ENCODE peak calls at places on chromosome 7, in seven cellular contexts. One of them, this sample, is unnamed.

GRCh38 chr7:132176719-132177118 is 399.6 kb downstream of the PLXNA4 start:
- DNase-seq in fibroblast of mammary gland: no peak
- DNase-seq in AG04450: no peak
- DNase-seq in brain microvascular endothelial cell: no peak
- DNase-seq in PC-9: no peak
- DNase-seq in kidney: no peak
- DNase-seq in CD4-positive, CD25-positive, alpha-beta regulatory T cell: no peak
- DNase-seq in this sample: no peak

GRCh38 chr7:34939175-34939574 is 98.1 kb downstream of the DPY19L1 start:
- DNase-seq in AG04450: peak
- DNase-seq in kidney: no peak
- DNase-seq in PC-9: no peak
- DNase-seq in CD4-positive, CD25-positive, alpha-beta regulatory T cell: no peak
- DNase-seq in brain microvascular endothelial cell: peak
- DNase-seq in fibroblast of mammary gland: peak
- DNase-seq in this sample: no peak

GRCh38 chr7:24706211-24707165 is 50.8 kb downstream of the GSDME start:
- DNase-seq in AG04450: no peak
- DNase-seq in CD4-positive, CD25-positive, alpha-beta regulatory T cell: no peak
- DNase-seq in brain microvascular endothelial cell: no peak
- DNase-seq in fibroblast of mammary gland: no peak
- DNase-seq in PC-9: no peak
- DNase-seq in kidney: no peak
- DNase-seq in this sample: no peak

GRCh38 chr7:47325337-47325736 is 256.6 kb downstream of the TNS3 start:
- DNase-seq in kidney: no peak
- DNase-seq in AG04450: no peak
- DNase-seq in brain microvascular endothelial cell: no peak
- DNase-seq in PC-9: no peak
- DNase-seq in CD4-positive, CD25-positive, alpha-beta regulatory T cell: no peak
- DNase-seq in fibroblast of mammary gland: no peak
- DNase-seq in this sample: no peak

GRCh38 chr7:103902917-103903316 is 86.5 kb downstream of the RELN start:
- DNase-seq in kidney: no peak
- DNase-seq in brain microvascular endothelial cell: no peak
- DNase-seq in CD4-positive, CD25-positive, alpha-beta regulatory T cell: no peak
- DNase-seq in PC-9: no peak
- DNase-seq in fibroblast of mammary gland: no peak
- DNase-seq in AG04450: no peak
- DNase-seq in this sample: no peak

GRCh38 chr7:32347244-32347828 is 142.8 kb downstream of the LSM5 start:
- DNase-seq in AG04450: no peak
- DNase-seq in PC-9: peak
- DNase-seq in fibroblast of mammary gland: peak
- DNase-seq in CD4-positive, CD25-positive, alpha-beta regulatory T cell: no peak
- DNase-seq in kidney: no peak
- DNase-seq in brain microvascular endothelial cell: peak
- DNase-seq in this sample: no peak

GRCh38 chr7:1536768-1537630 is 6.5 kb downstream of the MAFK start:
- DNase-seq in AG04450: peak
- DNase-seq in brain microvascular endothelial cell: peak
- DNase-seq in fibroblast of mammary gland: peak
- DNase-seq in kidney: peak
- DNase-seq in CD4-positive, CD25-positive, alpha-beta regulatory T cell: no peak
- DNase-seq in PC-9: peak
- DNase-seq in this sample: no peak

GRCh38 chr7:2537981-2538851 is 17.1 kb downstream of the BRAT1 start:
- DNase-seq in AG04450: no peak
- DNase-seq in fibroblast of mammary gland: no peak
- DNase-seq in brain microvascular endothelial cell: no peak
- DNase-seq in kidney: peak
- DNase-seq in PC-9: no peak
- DNase-seq in CD4-positive, CD25-positive, alpha-beta regulatory T cell: peak
- DNase-seq in this sample: no peak

GRCh38 chr7:36583318-36583717 is 141.0 kb downstream of the AOAH start:
- DNase-seq in brain microvascular endothelial cell: no peak
- DNase-seq in fibroblast of mammary gland: peak
- DNase-seq in PC-9: no peak
- DNase-seq in AG04450: no peak
- DNase-seq in CD4-positive, CD25-positive, alpha-beta regulatory T cell: no peak
- DNase-seq in kidney: no peak
- DNase-seq in this sample: no peak

GRCh38 chr7:131223151-131223550 is 104.5 kb upstream of the MKLN1 start:
- DNase-seq in PC-9: no peak
- DNase-seq in fibroblast of mammary gland: no peak
- DNase-seq in brain microvascular endothelial cell: no peak
- DNase-seq in AG04450: no peak
- DNase-seq in kidney: no peak
- DNase-seq in CD4-positive, CD25-positive, alpha-beta regulatory T cell: no peak
- DNase-seq in this sample: no peak

GRCh38 chr7:54995631-54996340 is 23.0 kb upstream of the EGFR start:
- DNase-seq in kidney: no peak
- DNase-seq in AG04450: peak
- DNase-seq in fibroblast of mammary gland: peak
- DNase-seq in CD4-positive, CD25-positive, alpha-beta regulatory T cell: no peak
- DNase-seq in PC-9: peak
- DNase-seq in brain microvascular endothelial cell: peak
- DNase-seq in this sample: no peak

GRCh38 chr7:27546610-27547009 is 116.1 kb downstream of the HIBADH start:
- DNase-seq in fibroblast of mammary gland: peak
- DNase-seq in AG04450: no peak
- DNase-seq in kidney: no peak
- DNase-seq in CD4-positive, CD25-positive, alpha-beta regulatory T cell: no peak
- DNase-seq in PC-9: no peak
- DNase-seq in brain microvascular endothelial cell: no peak
- DNase-seq in this sample: no peak

GRCh38 chr7:31549621-31550020 is 35.7 kb downstream of the ITPRID1 start:
- DNase-seq in PC-9: no peak
- DNase-seq in AG04450: no peak
- DNase-seq in brain microvascular endothelial cell: no peak
- DNase-seq in kidney: no peak
- DNase-seq in CD4-positive, CD25-positive, alpha-beta regulatory T cell: no peak
- DNase-seq in fibroblast of mammary gland: no peak
- DNase-seq in this sample: no peak

GRCh38 chr7:55552320-55553086 is 19.8 kb downstream of the VOPP1 start:
- DNase-seq in PC-9: peak
- DNase-seq in CD4-positive, CD25-positive, alpha-beta regulatory T cell: no peak
- DNase-seq in kidney: peak
- DNase-seq in AG04450: no peak
- DNase-seq in brain microvascular endothelial cell: peak
- DNase-seq in fibroblast of mammary gland: peak
- DNase-seq in this sample: no peak

GRCh38 chr7:23347682-23348180 is 48.6 kb downstream of the MALSU1 start:
- DNase-seq in kidney: no peak
- DNase-seq in CD4-positive, CD25-positive, alpha-beta regulatory T cell: no peak
- DNase-seq in fibroblast of mammary gland: peak
- DNase-seq in PC-9: peak
- DNase-seq in AG04450: no peak
- DNase-seq in brain microvascular endothelial cell: peak
- DNase-seq in this sample: peak

GRCh38 chr7:64313740-64314491 is at the start of gene ZNF736:
- DNase-seq in AG04450: peak
- DNase-seq in PC-9: peak
- DNase-seq in brain microvascular endothelial cell: peak
- DNase-seq in fibroblast of mammary gland: peak
- DNase-seq in kidney: peak
- DNase-seq in CD4-positive, CD25-positive, alpha-beta regulatory T cell: peak
- DNase-seq in this sample: no peak

GRCh38 chr7:73738220-73738611 is 386 bp downstream of the ABHD11 start:
- DNase-seq in CD4-positive, CD25-positive, alpha-beta regulatory T cell: peak
- DNase-seq in AG04450: no peak
- DNase-seq in kidney: no peak
- DNase-seq in fibroblast of mammary gland: peak
- DNase-seq in brain microvascular endothelial cell: peak
- DNase-seq in PC-9: peak
- DNase-seq in this sample: no peak

GRCh38 chr7:3200504-3200903 is 100.5 kb upstream of the SDK1 start:
- DNase-seq in PC-9: no peak
- DNase-seq in AG04450: no peak
- DNase-seq in fibroblast of mammary gland: peak
- DNase-seq in kidney: no peak
- DNase-seq in CD4-positive, CD25-positive, alpha-beta regulatory T cell: no peak
- DNase-seq in brain microvascular endothelial cell: peak
- DNase-seq in this sample: no peak

GRCh38 chr7:21167942-21168341 is 259.9 kb upstream of the SP4 start:
- DNase-seq in fibroblast of mammary gland: no peak
- DNase-seq in kidney: no peak
- DNase-seq in CD4-positive, CD25-positive, alpha-beta regulatory T cell: no peak
- DNase-seq in brain microvascular endothelial cell: no peak
- DNase-seq in AG04450: no peak
- DNase-seq in PC-9: no peak
- DNase-seq in this sample: no peak
- H3K4me3 ChIP-seq in fibroblast of mammary gland: no peak
- H3K4me3 ChIP-seq in kidney: no peak
- H3K4me3 ChIP-seq in CD4-positive, CD25-positive, alpha-beta regulatory T cell: no peak
- H3K4me3 ChIP-seq in brain microvascular endothelial cell: no peak
- H3K4me3 ChIP-seq in AG04450: no peak
- H3K4me3 ChIP-seq in PC-9: no peak
- H3K4me3 ChIP-seq in this sample: no peak

DNA sequence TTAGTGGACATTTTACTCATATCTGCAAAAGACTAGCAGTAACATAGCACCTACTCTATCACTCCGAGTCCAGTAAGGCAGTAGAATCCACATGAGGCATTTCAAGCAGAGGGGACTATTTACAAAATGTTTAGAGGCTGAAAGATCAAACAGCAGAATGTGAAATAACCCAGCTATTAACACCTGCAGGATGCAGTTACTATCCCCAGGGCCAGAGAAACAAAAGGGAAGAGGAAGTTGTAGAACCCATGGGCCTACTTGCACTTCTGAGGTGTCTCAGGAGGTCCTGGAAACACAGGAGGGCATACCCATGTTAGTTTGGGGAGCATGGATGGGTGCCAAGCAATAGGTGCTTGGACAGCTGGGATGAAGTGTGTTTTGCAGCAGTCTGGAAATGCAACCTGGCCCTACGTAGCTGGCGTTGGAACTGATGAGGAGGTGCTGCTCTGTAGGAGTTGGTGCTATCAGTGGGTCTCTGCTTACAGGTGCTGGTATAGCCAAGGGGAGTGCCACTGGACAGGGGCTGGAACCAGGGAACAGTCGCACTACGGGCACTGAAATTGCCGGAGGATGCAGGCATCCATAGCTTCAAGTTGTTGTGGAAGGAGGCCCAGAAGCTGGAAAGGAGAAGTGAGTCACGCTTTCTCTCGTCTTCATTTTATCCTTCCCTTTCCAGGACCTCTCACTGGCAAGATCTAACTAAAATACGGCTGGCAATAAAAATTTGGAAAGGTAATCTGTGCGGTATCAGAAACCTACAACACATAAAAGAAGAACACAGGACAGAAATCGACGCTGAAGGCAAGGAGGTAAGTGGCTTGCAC is 25.9 kb downstream of the MACC1 start:
- DNase-seq in PC-9: no peak
- DNase-seq in CD4-positive, CD25-positive, alpha-beta regulatory T cell: no peak
- DNase-seq in kidney: peak
- DNase-seq in fibroblast of mammary gland: no peak
- DNase-seq in brain microvascular endothelial cell: no peak
- DNase-seq in AG04450: no peak
- DNase-seq in this sample: no peak
- H3K4me3 ChIP-seq in PC-9: no peak
- H3K4me3 ChIP-seq in CD4-positive, CD25-positive, alpha-beta regulatory T cell: no peak
- H3K4me3 ChIP-seq in kidney: no peak
- H3K4me3 ChIP-seq in fibroblast of mammary gland: no peak
- H3K4me3 ChIP-seq in brain microvascular endothelial cell: no peak
- H3K4me3 ChIP-seq in AG04450: no peak
- H3K4me3 ChIP-seq in this sample: no peak

GRCh38 chr7:5237286-5237685 is 45.5 kb upstream of the SLC29A4 start:
- DNase-seq in PC-9: no peak
- DNase-seq in fibroblast of mammary gland: peak
- DNase-seq in brain microvascular endothelial cell: no peak
- DNase-seq in kidney: no peak
- DNase-seq in AG04450: no peak
- DNase-seq in CD4-positive, CD25-positive, alpha-beta regulatory T cell: no peak
- DNase-seq in this sample: no peak
- H3K4me3 ChIP-seq in PC-9: no peak
- H3K4me3 ChIP-seq in fibroblast of mammary gland: peak
- H3K4me3 ChIP-seq in brain microvascular endothelial cell: no peak
- H3K4me3 ChIP-seq in kidney: no peak
- H3K4me3 ChIP-seq in AG04450: peak
- H3K4me3 ChIP-seq in CD4-positive, CD25-positive, alpha-beta regulatory T cell: no peak
- H3K4me3 ChIP-seq in this sample: no peak

GRCh38 chr7:29885626-29886025 is 79.3 kb downstream of the WIPF3 start:
- DNase-seq in PC-9: no peak
- DNase-seq in fibroblast of mammary gland: no peak
- DNase-seq in kidney: no peak
- DNase-seq in CD4-positive, CD25-positive, alpha-beta regulatory T cell: no peak
- DNase-seq in AG04450: no peak
- DNase-seq in brain microvascular endothelial cell: no peak
- DNase-seq in this sample: no peak

GRCh38 chr7:29882481-29882880 is 76.2 kb downstream of the WIPF3 start:
- DNase-seq in fibroblast of mammary gland: no peak
- DNase-seq in PC-9: no peak
- DNase-seq in kidney: no peak
- DNase-seq in AG04450: no peak
- DNase-seq in CD4-positive, CD25-positive, alpha-beta regulatory T cell: no peak
- DNase-seq in brain microvascular endothelial cell: no peak
- DNase-seq in this sample: no peak

GRCh38 chr7:29881724-29882123 is 75.4 kb downstream of the WIPF3 start:
- DNase-seq in CD4-positive, CD25-positive, alpha-beta regulatory T cell: no peak
- DNase-seq in fibroblast of mammary gland: no peak
- DNase-seq in kidney: no peak
- DNase-seq in AG04450: no peak
- DNase-seq in brain microvascular endothelial cell: no peak
- DNase-seq in PC-9: no peak
- DNase-seq in this sample: no peak

GRCh38 chr7:29884399-29885272 is 78.3 kb downstream of the WIPF3 start:
- DNase-seq in brain microvascular endothelial cell: no peak
- DNase-seq in fibroblast of mammary gland: no peak
- DNase-seq in AG04450: no peak
- DNase-seq in kidney: no peak
- DNase-seq in CD4-positive, CD25-positive, alpha-beta regulatory T cell: no peak
- DNase-seq in PC-9: peak
- DNase-seq in this sample: no peak

DNA sequence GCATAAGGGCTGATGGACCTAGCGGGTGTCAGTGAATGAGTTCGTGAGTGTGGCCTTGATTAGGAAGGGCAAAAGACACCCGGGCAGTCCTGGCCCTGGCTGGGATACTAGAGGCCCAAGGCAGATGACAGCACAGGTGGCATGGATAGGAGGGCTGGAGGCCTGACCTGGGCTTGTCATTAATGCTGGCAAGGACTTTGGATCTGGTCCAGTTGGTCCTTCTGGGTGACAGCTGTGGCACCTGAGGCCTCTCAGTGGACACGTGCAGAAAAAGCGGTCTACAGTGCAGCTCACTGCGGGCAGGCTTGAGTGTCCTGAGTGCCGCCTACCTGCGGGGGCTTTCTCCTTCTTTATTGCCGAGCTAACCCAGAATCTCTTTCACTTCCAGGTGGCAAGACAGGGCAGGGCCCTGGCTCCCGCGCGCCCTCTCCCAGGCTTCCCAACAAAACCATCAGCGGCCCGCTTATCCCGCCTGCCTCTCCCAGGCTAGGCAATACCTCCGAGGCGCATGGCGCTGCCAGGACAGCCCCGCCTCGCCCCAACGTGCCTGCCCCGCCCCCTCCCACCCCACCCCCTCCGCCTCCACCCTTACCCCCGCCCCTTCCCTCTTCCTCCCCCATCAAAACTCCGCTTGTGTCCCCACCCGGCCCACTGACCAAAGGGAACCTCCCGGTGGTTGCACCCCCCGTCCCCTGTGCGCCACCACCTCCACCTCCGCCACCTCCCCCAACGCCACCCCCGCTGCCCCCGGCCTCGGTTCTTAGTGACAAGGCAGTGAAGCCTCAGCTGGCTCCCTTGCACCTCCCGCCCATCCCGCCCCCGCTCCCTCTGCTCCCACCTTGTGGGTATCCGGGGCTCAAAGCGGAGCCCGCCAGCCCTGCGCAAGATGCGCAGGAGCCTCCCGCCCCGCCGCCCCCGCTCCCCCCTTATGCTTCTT is 77.4 kb downstream of the WIPF3 start:
- DNase-seq in kidney: no peak
- DNase-seq in AG04450: no peak
- DNase-seq in CD4-positive, CD25-positive, alpha-beta regulatory T cell: no peak
- DNase-seq in fibroblast of mammary gland: no peak
- DNase-seq in PC-9: no peak
- DNase-seq in brain microvascular endothelial cell: no peak
- DNase-seq in this sample: no peak
- H3K4me3 ChIP-seq in kidney: no peak
- H3K4me3 ChIP-seq in AG04450: no peak
- H3K4me3 ChIP-seq in CD4-positive, CD25-positive, alpha-beta regulatory T cell: no peak
- H3K4me3 ChIP-seq in fibroblast of mammary gland: no peak
- H3K4me3 ChIP-seq in PC-9: no peak
- H3K4me3 ChIP-seq in brain microvascular endothelial cell: peak
- H3K4me3 ChIP-seq in this sample: no peak

This sample was measured in keratinocyte.